ENCODE peak calls at places on chromosomes 11 and 22, in five cellular contexts. One of them, this sample, is unnamed. For H3K4me1, the result is how much of the 10 kb centered on the place peaks cover.

GRCh38 chr11:79413258-79413657 is 27.6 kb downstream of the TENM4 start:
- DNase-seq in adrenal gland: peak
- DNase-seq in effector memory CD4-positive, alpha-beta T cell: no peak
- DNase-seq in esophagus squamous epithelium: no peak
- DNase-seq in spleen: no peak
- DNase-seq in this sample: peak

GRCh38 chr11:19345519-19345847 is 104.7 kb upstream of the E2F8 start:
- DNase-seq in effector memory CD4-positive, alpha-beta T cell: no peak
- DNase-seq in esophagus squamous epithelium: no peak
- DNase-seq in spleen: peak
- DNase-seq in adrenal gland: no peak
- DNase-seq in this sample: no peak

GRCh38 chr22:27541831-27542230 is 259.7 kb downstream of the MN1 start:
- DNase-seq in spleen: no peak
- DNase-seq in esophagus squamous epithelium: no peak
- DNase-seq in adrenal gland: no peak
- DNase-seq in effector memory CD4-positive, alpha-beta T cell: no peak
- DNase-seq in this sample: no peak

GRCh38 chr11:107014871-107015270 is 3.4 kb downstream of the GUCY1A2 start:
- DNase-seq in adrenal gland: no peak
- DNase-seq in esophagus squamous epithelium: no peak
- DNase-seq in spleen: no peak
- DNase-seq in effector memory CD4-positive, alpha-beta T cell: no peak
- DNase-seq in this sample: no peak

GRCh38 chr11:67576742-67577475 is 6.7 kb upstream of the GSTP1 start:
- DNase-seq in adrenal gland: no peak
- DNase-seq in esophagus squamous epithelium: no peak
- DNase-seq in effector memory CD4-positive, alpha-beta T cell: no peak
- DNase-seq in spleen: no peak
- DNase-seq in this sample: no peak

GRCh38 chr11:94864646-94865045 is 96.5 kb downstream of the AMOTL1 start:
- DNase-seq in adrenal gland: no peak
- DNase-seq in esophagus squamous epithelium: no peak
- DNase-seq in spleen: no peak
- DNase-seq in effector memory CD4-positive, alpha-beta T cell: no peak
- DNase-seq in this sample: no peak

GRCh38 chr11:15692739-15693138 is 578.0 kb downstream of the INSC start:
- DNase-seq in spleen: no peak
- DNase-seq in esophagus squamous epithelium: no peak
- DNase-seq in effector memory CD4-positive, alpha-beta T cell: no peak
- DNase-seq in adrenal gland: no peak
- DNase-seq in this sample: no peak

GRCh38 chr11:73210916-73211667 is 7.0 kb upstream of the P2RY2 start:
- DNase-seq in effector memory CD4-positive, alpha-beta T cell: no peak
- DNase-seq in adrenal gland: no peak
- DNase-seq in esophagus squamous epithelium: no peak
- DNase-seq in spleen: no peak
- DNase-seq in this sample: no peak

GRCh38 chr11:3218483-3219280 is at the start of gene MRGPRG:
- DNase-seq in adrenal gland: peak
- DNase-seq in spleen: peak
- DNase-seq in effector memory CD4-positive, alpha-beta T cell: no peak
- DNase-seq in esophagus squamous epithelium: no peak
- DNase-seq in this sample: peak

GRCh38 chr11:94199367-94200130 is 70.9 kb downstream of the PANX1 start:
- DNase-seq in effector memory CD4-positive, alpha-beta T cell: no peak
- DNase-seq in spleen: no peak
- DNase-seq in esophagus squamous epithelium: no peak
- DNase-seq in adrenal gland: no peak
- DNase-seq in this sample: no peak

GRCh38 chr11:93715797-93716396 is 25.4 kb downstream of the TAF1D start:
- DNase-seq in effector memory CD4-positive, alpha-beta T cell: no peak
- DNase-seq in spleen: no peak
- DNase-seq in esophagus squamous epithelium: no peak
- DNase-seq in adrenal gland: no peak
- DNase-seq in this sample: no peak

GRCh38 chr11:132187814-132188213 is 817.4 kb downstream of the NTM start:
- DNase-seq in effector memory CD4-positive, alpha-beta T cell: no peak
- DNase-seq in adrenal gland: no peak
- DNase-seq in spleen: no peak
- DNase-seq in esophagus squamous epithelium: no peak
- DNase-seq in this sample: no peak

GRCh38 chr11:8671651-8672062 is 10.8 kb downstream of the TRIM66 start:
- DNase-seq in spleen: no peak
- DNase-seq in effector memory CD4-positive, alpha-beta T cell: no peak
- DNase-seq in esophagus squamous epithelium: no peak
- DNase-seq in adrenal gland: peak
- DNase-seq in this sample: no peak

GRCh38 chr11:77190331-77191075 is 62.5 kb downstream of the MYO7A start:
- DNase-seq in adrenal gland: no peak
- DNase-seq in spleen: no peak
- DNase-seq in esophagus squamous epithelium: no peak
- DNase-seq in effector memory CD4-positive, alpha-beta T cell: no peak
- DNase-seq in this sample: no peak

GRCh38 chr11:10441652-10442503 is 13.2 kb upstream of the AMPD3 start:
- DNase-seq in adrenal gland: no peak
- DNase-seq in effector memory CD4-positive, alpha-beta T cell: no peak
- DNase-seq in spleen: no peak
- DNase-seq in esophagus squamous epithelium: no peak
- DNase-seq in this sample: no peak

GRCh38 chr11:11407065-11407737 is 54.2 kb upstream of the CSNK2A3 start:
- DNase-seq in spleen: no peak
- DNase-seq in adrenal gland: peak
- DNase-seq in effector memory CD4-positive, alpha-beta T cell: no peak
- DNase-seq in esophagus squamous epithelium: no peak
- DNase-seq in this sample: peak

GRCh38 chr22:41343300-41343699 is 38.4 kb upstream of the TEF start:
- DNase-seq in effector memory CD4-positive, alpha-beta T cell: no peak
- DNase-seq in adrenal gland: no peak
- DNase-seq in esophagus squamous epithelium: no peak
- DNase-seq in spleen: no peak
- DNase-seq in this sample: no peak

GRCh38 chr22:41344189-41344788 is 37.5 kb upstream of the TEF start:
- DNase-seq in spleen: no peak
- DNase-seq in adrenal gland: no peak
- DNase-seq in effector memory CD4-positive, alpha-beta T cell: no peak
- DNase-seq in esophagus squamous epithelium: no peak
- DNase-seq in this sample: no peak

GRCh38 chr22:41347066-41347859 is 34.5 kb upstream of the TEF start:
- DNase-seq in spleen: no peak
- DNase-seq in adrenal gland: no peak
- DNase-seq in effector memory CD4-positive, alpha-beta T cell: no peak
- DNase-seq in esophagus squamous epithelium: no peak
- DNase-seq in this sample: peak

GRCh38 chr22:41343717-41344116 is 38.0 kb upstream of the TEF start:
- DNase-seq in esophagus squamous epithelium: no peak
- DNase-seq in effector memory CD4-positive, alpha-beta T cell: no peak
- DNase-seq in adrenal gland: no peak
- DNase-seq in spleen: no peak
- DNase-seq in this sample: no peak

DNA sequence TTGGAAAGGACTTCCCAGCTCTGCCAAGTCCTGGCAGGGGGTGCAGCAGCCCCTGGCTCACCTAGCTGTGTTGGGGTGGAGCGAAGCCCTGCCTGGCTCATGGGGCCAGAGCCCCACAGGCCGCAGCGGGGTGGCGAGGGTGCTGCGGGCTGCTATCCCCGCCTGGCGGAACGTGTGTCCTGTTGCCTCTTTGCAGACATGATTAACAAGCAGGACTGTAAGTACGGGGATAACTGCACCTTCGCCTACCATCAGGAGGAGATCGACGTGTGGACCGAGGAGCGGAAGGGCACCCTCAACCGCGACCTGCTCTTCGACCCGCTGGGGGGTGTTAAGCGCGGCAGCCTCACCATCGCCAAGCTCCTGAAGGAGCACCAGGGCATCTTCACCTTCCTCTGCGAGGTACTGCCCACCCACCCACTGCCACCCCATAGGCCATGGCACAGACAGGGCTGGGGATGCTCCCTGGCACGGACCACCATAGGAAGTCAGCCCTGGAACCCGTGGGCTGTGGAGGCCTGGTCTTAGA is 35.9 kb upstream of the TEF start:
- DNase-seq in spleen: no peak
- DNase-seq in esophagus squamous epithelium: no peak
- DNase-seq in adrenal gland: no peak
- DNase-seq in effector memory CD4-positive, alpha-beta T cell: no peak
- DNase-seq in this sample: no peak
- H3K27ac ChIP-seq in spleen: no peak
- H3K27ac ChIP-seq in esophagus squamous epithelium: no peak
- H3K27ac ChIP-seq in adrenal gland: no peak
- H3K27ac ChIP-seq in effector memory CD4-positive, alpha-beta T cell: no peak
- H3K27ac ChIP-seq in this sample: no peak

GRCh38 chr11:117998201-117998579 is 12.0 kb downstream of the IL10RA start:
- DNase-seq in esophagus squamous epithelium: no peak
- DNase-seq in effector memory CD4-positive, alpha-beta T cell: no peak
- DNase-seq in spleen: no peak
- DNase-seq in adrenal gland: no peak
- DNase-seq in this sample: no peak
- H3K4me1 ChIP-seq in esophagus squamous epithelium: under half
- H3K4me1 ChIP-seq in effector memory CD4-positive, alpha-beta T cell: half or more
- H3K4me1 ChIP-seq in spleen: half or more
- H3K4me1 ChIP-seq in adrenal gland: under half
- H3K4me1 ChIP-seq in this sample: under half

DNA sequence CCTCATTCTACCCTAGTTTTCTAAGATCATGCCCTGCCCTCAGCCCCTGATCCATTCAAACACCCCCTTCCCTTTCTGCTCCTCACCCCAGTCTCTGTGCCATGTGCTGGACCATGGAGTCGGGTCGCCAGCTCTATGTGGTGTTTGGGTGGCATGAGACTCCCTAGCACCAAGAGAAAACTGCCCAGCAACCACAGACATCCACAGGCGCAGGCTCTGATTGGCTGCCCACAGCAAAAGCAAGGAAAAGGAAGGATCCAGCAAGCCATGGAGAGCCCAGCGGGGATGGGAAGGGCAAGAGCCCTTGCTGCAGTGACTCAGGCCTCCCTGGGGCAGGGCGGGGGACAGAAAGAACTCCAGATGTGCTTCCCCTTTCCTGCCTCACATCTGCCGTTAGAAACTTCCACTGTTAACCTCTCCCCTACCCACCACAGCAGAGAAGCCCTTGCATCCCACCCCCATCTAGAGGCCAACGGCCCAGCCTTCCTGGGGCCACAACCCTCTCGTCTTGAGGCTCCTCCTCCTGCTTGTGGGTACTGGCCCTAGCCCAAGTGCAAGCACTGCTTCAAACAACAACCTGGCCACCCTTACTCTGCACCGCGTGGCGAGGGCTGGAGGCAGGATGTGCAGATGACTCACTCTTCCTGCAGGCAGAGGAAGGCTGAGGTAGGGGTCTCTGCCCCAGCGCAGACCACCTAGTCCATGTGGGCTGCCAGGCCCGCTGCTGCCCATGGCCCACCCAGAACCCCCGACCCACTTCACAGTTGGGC is 9.7 kb upstream of the AHNAK start:
- DNase-seq in adrenal gland: peak
- DNase-seq in effector memory CD4-positive, alpha-beta T cell: peak
- DNase-seq in esophagus squamous epithelium: peak
- DNase-seq in spleen: peak
- DNase-seq in this sample: peak
- H3K4me3 ChIP-seq in adrenal gland: peak
- H3K4me3 ChIP-seq in effector memory CD4-positive, alpha-beta T cell: peak
- H3K4me3 ChIP-seq in esophagus squamous epithelium: no peak
- H3K4me3 ChIP-seq in spleen: no peak
- H3K4me3 ChIP-seq in this sample: peak

DNA sequence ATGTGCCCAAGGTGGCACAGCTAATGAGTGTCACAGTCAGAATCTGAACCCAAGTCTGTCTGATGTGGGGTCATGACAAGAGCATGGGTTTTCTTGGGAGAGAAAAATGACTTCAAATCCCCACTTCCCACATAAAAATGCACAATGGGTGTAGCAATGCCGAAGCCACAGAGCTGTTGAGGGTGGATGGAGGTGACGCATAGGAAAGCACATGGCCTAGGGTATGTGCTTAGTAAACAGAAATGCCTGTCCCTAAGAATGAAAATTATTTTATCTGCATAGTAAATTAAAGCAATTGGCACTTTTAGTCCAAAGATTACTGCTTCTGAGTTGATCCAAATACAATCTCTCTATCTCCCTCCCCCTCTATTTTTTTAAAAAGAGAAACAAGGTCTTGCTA is 10.9 kb downstream of the MICAL3 start:
- DNase-seq in spleen: no peak
- DNase-seq in esophagus squamous epithelium: no peak
- DNase-seq in effector memory CD4-positive, alpha-beta T cell: no peak
- DNase-seq in adrenal gland: no peak
- DNase-seq in this sample: no peak
- H3K27ac ChIP-seq in spleen: no peak
- H3K27ac ChIP-seq in esophagus squamous epithelium: no peak
- H3K27ac ChIP-seq in effector memory CD4-positive, alpha-beta T cell: no peak
- H3K27ac ChIP-seq in adrenal gland: no peak
- H3K27ac ChIP-seq in this sample: no peak

GRCh38 chr11:12680940-12681258 is 6.7 kb downstream of the TEAD1 start:
- DNase-seq in spleen: no peak
- DNase-seq in adrenal gland: no peak
- DNase-seq in effector memory CD4-positive, alpha-beta T cell: no peak
- DNase-seq in esophagus squamous epithelium: no peak
- DNase-seq in this sample: no peak
- H3K4me1 ChIP-seq in spleen: under half
- H3K4me1 ChIP-seq in adrenal gland: under half
- H3K4me1 ChIP-seq in effector memory CD4-positive, alpha-beta T cell: under half
- H3K4me1 ChIP-seq in esophagus squamous epithelium: under half
- H3K4me1 ChIP-seq in this sample: half or more

DNA sequence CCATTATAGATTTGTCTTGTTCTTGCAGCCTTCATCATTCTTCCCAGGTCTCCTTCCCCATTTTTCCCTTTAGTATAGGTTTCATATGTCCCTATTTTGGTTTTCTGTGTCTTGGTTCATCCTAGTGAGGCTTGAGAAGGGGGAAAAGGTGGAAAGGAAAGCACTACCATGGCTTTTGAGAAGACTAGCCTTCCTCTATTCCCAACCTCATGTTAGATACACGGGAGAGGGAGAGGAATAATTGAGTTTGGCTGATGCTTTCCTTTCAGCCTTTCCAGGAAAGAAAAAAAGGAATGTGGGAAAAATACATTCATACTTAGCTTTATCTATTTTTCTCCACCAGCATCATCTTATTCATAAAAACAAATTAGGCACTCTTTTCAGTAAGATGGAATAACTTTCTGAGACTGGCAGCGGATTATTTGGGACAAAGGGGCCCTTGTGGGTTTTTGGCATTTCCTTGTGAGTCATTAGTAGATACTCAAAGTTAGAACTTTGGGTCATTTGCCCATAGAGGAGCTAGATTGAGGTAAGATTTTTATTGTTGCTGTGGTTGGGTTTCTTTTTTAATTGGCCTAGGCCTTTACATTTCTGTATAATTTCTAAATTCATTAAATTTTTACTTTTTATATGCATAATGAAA is 23.8 kb downstream of the CAPRIN1 start:
- DNase-seq in esophagus squamous epithelium: no peak
- DNase-seq in adrenal gland: no peak
- DNase-seq in spleen: no peak
- DNase-seq in effector memory CD4-positive, alpha-beta T cell: no peak
- DNase-seq in this sample: no peak
- H3K4me3 ChIP-seq in esophagus squamous epithelium: no peak
- H3K4me3 ChIP-seq in adrenal gland: no peak
- H3K4me3 ChIP-seq in spleen: no peak
- H3K4me3 ChIP-seq in effector memory CD4-positive, alpha-beta T cell: no peak
- H3K4me3 ChIP-seq in this sample: no peak